ENCODE peak calls at places on chromosome 15, in nine cellular contexts. S is CD8-positive, alpha-beta T cell; J is MM.1S; O is endothelial cell of umbilical vein; G is transverse colon; K is CD4-positive, alpha-beta T cell; Q is sigmoid colon; C is psoas muscle; M is SJSA1. L is an unnamed sample. For H3K9me3, the result is how much of the 10 kb centered on the place peaks cover.

GRCh38 chr15:70356919-70357318 is 259.2 kb upstream of the TLE3 start:
- DNase-seq in S (no peak), J (no peak), O (no peak), G (no peak), K (no peak), Q (no peak), C (no peak), M (no peak), L (no peak)

GRCh38 chr15:77060560-77060959 is 10.3 kb downstream of the TSPAN3 start:
- DNase-seq in S (no peak), J (peak), O (peak), G (no peak), K (no peak), Q (no peak), C (no peak), M (no peak), L (no peak)

GRCh38 chr15:34582461-34583357 is 742 bp downstream of the GOLGA8B start:
- DNase-seq in S (peak), J (peak), O (peak), G (peak), K (peak), Q (no peak), C (peak), M (peak), L (peak)

GRCh38 chr15:48340111-48340510 is 8.9 kb downstream of the DUT start:
- DNase-seq in S (no peak), J (no peak), O (no peak), G (no peak), K (no peak), Q (no peak), C (no peak), M (no peak), L (no peak)

GRCh38 chr15:90884719-90885431 is 571 bp downstream of the FES start:
- DNase-seq in S (no peak), J (no peak), O (peak), G (no peak), K (no peak), Q (no peak), C (no peak), M (no peak), L (no peak)

GRCh38 chr15:41656188-41656587 is 4.0 kb upstream of the MGA start:
- DNase-seq in S (no peak), J (no peak), O (no peak), G (no peak), K (no peak), Q (no peak), C (no peak), M (peak), L (no peak)

GRCh38 chr15:39466428-39466827 is 114.5 kb upstream of the THBS1 start:
- DNase-seq in S (no peak), J (no peak), O (no peak), G (peak), K (no peak), Q (peak), C (peak), M (no peak), L (no peak)

GRCh38 chr15:62886431-62887071 is 156.0 kb upstream of the TPM1 start:
- DNase-seq in S (no peak), J (no peak), O (peak), G (no peak), K (no peak), Q (no peak), C (no peak), M (peak), L (no peak)

GRCh38 chr15:37009288-37009687 is 91.1 kb downstream of the MEIS2 start:
- DNase-seq in S (no peak), J (no peak), O (no peak), G (no peak), K (no peak), Q (no peak), C (no peak), M (no peak), L (no peak)

GRCh38 chr15:46644493-46645481 is 1010.0 kb downstream of the SQOR start:
- DNase-seq in S (no peak), J (peak), O (no peak), G (no peak), K (no peak), Q (no peak), C (no peak), M (no peak), L (no peak)

GRCh38 chr15:72809329-72809728 is 25.8 kb upstream of the ADPGK start:
- DNase-seq in S (peak), J (no peak), O (no peak), G (no peak), K (no peak), Q (no peak), C (no peak), M (no peak), L (no peak)

GRCh38 chr15:99085413-99086326 is 19.2 kb upstream of the SYNM start:
- DNase-seq in S (no peak), J (no peak), O (no peak), G (no peak), K (no peak), Q (no peak), C (no peak), M (no peak), L (no peak)

GRCh38 chr15:48279608-48280007 is 51.6 kb upstream of the DUT start:
- DNase-seq in S (no peak), J (no peak), O (no peak), G (no peak), K (no peak), Q (no peak), C (no peak), M (no peak), L (no peak)

GRCh38 chr15:41241251-41241964 is 10.3 kb downstream of the CHP1 start:
- DNase-seq in S (no peak), J (no peak), O (peak), G (peak), K (no peak), Q (no peak), C (no peak), M (no peak), L (no peak)

GRCh38 chr15:52636459-52636858 is 42.7 kb downstream of the ATOSA start:
- DNase-seq in S (no peak), J (no peak), O (no peak), G (no peak), K (no peak), Q (no peak), C (no peak), M (no peak), L (no peak)

GRCh38 chr15:55552461-55552860 is 35.7 kb downstream of the PYGO1 start:
- DNase-seq in S (no peak), J (no peak), O (no peak), G (no peak), K (no peak), Q (no peak), C (no peak), M (no peak), L (no peak)

GRCh38 chr15:99485153-99485947 is 80.4 kb upstream of the MEF2A start:
- DNase-seq in S (no peak), J (no peak), O (no peak), G (no peak), K (no peak), Q (peak), C (no peak), M (no peak), L (no peak)

GRCh38 chr15:46580487-46580886 is 945.7 kb downstream of the SQOR start:
- DNase-seq in S (no peak), J (no peak), O (no peak), G (no peak), K (no peak), Q (no peak), C (no peak), M (no peak), L (no peak)

GRCh38 chr15:73807865-73808264 is 54.7 kb upstream of the INSYN1 start:
- DNase-seq in S (no peak), J (no peak), O (no peak), G (no peak), K (no peak), Q (no peak), C (no peak), M (no peak), L (no peak)

GRCh38 chr15:92879949-92880725 is 20.0 kb upstream of the CHD2 start:
- DNase-seq in S (peak), J (no peak), O (no peak), G (no peak), K (no peak), Q (no peak), C (no peak), M (no peak), L (peak)

DNA sequence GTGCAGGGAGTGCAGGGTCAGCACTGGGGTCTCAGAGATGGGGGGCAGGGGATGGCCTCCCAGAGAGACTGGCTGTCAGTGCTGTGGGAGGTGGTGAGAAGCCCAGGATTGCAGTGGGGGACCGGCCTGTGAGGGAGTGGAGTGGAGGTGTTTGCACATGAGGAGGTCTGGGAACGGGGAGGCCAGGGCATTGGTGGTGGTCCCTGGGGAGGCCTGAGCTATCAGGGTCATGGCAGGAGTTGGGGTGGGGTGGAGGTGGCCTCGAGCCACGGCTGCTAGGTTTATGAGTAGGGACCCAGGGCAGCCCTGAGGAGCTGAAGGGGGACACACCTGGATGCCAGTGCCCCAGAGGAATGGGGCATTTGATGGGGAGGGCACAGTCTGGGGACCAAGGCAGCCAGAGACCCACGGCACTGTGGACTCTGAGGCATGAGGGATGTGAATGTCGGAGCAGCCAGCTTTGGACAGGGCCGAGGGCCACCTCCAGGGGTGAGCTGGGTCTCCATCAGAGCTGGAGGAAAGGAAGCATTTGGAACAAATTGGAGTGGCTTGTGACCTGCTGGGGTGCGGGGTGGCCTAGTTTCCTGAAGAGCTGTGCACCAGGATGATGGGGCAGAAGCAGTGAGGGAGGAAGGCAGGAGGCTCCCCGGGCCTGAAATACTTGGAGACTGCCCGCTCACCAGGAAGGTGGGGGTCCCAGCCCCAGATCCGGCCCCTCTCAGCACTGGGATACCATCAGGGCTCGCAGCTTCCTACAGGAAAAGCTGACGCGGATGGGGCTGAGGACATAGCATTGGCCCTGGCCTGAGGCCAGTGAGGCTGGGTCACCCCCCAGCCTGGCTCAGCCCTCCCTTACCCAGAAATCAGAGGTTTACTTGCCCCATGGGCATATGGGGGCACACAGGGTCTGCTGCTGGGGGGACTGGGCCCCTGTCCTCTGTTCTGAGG is 9.5 kb upstream of the CSPG4 start:
- DNase-seq in S (no peak), J (no peak), O (no peak), G (no peak), K (no peak), Q (peak), C (no peak), M (no peak), L (no peak)
- H3K27ac ChIP-seq in S (no peak), J (no peak), O (no peak), G (peak), K (no peak), Q (peak), C (no peak), M (no peak), L (no peak)

GRCh38 chr15:25183581-25184330 is 229.0 kb downstream of the SNRPN start:
- DNase-seq in S (peak), J (no peak), O (no peak), G (no peak), K (no peak), Q (peak), C (peak), M (no peak), L (no peak)

GRCh38 chr15:25182736-25183445 is 228.1 kb downstream of the SNRPN start:
- DNase-seq in S (peak), J (no peak), O (no peak), G (no peak), K (no peak), Q (peak), C (peak), M (no peak), L (no peak)

GRCh38 chr15:25180606-25181289 is 226.0 kb downstream of the SNRPN start:
- DNase-seq in S (no peak), J (no peak), O (no peak), G (peak), K (no peak), Q (peak), C (peak), M (no peak), L (no peak)

GRCh38 chr15:25181290-25182097 is 226.7 kb downstream of the SNRPN start:
- DNase-seq in S (no peak), J (no peak), O (no peak), G (peak), K (no peak), Q (peak), C (peak), M (no peak), L (no peak)

DNA sequence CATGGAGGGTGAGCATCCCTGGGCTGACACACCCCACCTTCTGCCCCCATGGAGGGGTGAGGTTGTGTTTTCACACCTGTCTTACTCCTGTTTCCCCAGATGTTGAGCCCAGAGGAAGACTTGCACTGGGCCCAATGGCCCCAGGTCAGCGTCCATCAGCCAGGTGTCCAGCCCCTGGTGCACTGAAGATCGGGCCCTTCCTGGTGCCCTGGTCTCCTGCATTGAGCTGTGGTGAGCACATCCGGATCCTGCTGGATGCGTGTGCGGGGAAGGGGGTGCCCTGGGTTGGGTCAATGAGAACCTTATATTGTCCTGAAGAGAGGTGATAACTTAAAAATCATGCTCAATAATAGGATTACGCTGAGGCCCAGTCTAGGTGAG is 227.3 kb downstream of the SNRPN start:
- DNase-seq in S (no peak), J (no peak), O (no peak), G (no peak), K (no peak), Q (peak), C (peak), M (no peak), L (no peak)
- H3K9me3 ChIP-seq in S (under half), J (under half), O (under half), G (under half), K (under half), Q (under half), C (under half), M (under half), L (under half)

GRCh38 chr15:56752986-56753385 is 19.7 kb upstream of the ZNF280D start:
- DNase-seq in S (no peak), J (no peak), O (no peak), G (no peak), K (no peak), Q (no peak), C (no peak), M (no peak), L (no peak)
- H3K27ac ChIP-seq in S (no peak), J (no peak), O (no peak), G (no peak), K (no peak), Q (no peak), C (no peak), M (no peak), L (no peak)

GRCh38 chr15:25087137-25087536 is 132.3 kb downstream of the SNRPN start:
- DNase-seq in S (no peak), J (no peak), O (no peak), G (no peak), K (no peak), Q (no peak), C (no peak), M (no peak), L (no peak)
- H3K9me3 ChIP-seq in S (half or more), J (under half), O (under half), G (half or more), K (half or more), Q (half or more), C (half or more), M (under half), L (half or more)

GRCh38 chr15:64923546-64923945 is 11.8 kb downstream of the ANKDD1A start:
- DNase-seq in S (no peak), J (no peak), O (no peak), G (no peak), K (no peak), Q (no peak), C (no peak), M (no peak), L (no peak)

GRCh38 chr15:64919721-64920120 is 8.0 kb downstream of the ANKDD1A start:
- DNase-seq in S (no peak), J (no peak), O (no peak), G (no peak), K (no peak), Q (no peak), C (no peak), M (no peak), L (no peak)

GRCh38 chr15:64925335-64926330 is 13.9 kb downstream of the ANKDD1A start:
- DNase-seq in S (no peak), J (no peak), O (no peak), G (no peak), K (no peak), Q (no peak), C (no peak), M (no peak), L (no peak)

GRCh38 chr15:64917211-64917610 is 5.5 kb downstream of the ANKDD1A start:
- DNase-seq in S (no peak), J (no peak), O (no peak), G (no peak), K (no peak), Q (no peak), C (no peak), M (no peak), L (no peak)

GRCh38 chr15:64921711-64922110 is 10.0 kb downstream of the ANKDD1A start:
- DNase-seq in S (no peak), J (no peak), O (no peak), G (no peak), K (no peak), Q (no peak), C (no peak), M (no peak), L (no peak)
- H3K27ac ChIP-seq in S (no peak), J (no peak), O (no peak), G (no peak), K (no peak), Q (no peak), C (no peak), M (no peak), L (no peak)

GRCh38 chr15:20361091-20361490 is 180.5 kb downstream of the GOLGA6L6 start:
- DNase-seq in S (no peak), J (no peak), O (no peak), G (no peak), K (no peak), Q (no peak), C (no peak), M (no peak), L (no peak)
- H3K9me3 ChIP-seq in S (under half), J (under half), O (under half), G (under half), K (under half), Q (under half), C (under half), M (under half), L (under half)

GRCh38 chr15:81188354-81188753 is 8.3 kb upstream of the IL16 start:
- DNase-seq in S (no peak), J (no peak), O (no peak), G (no peak), K (no peak), Q (no peak), C (no peak), M (no peak), L (no peak)
- H3K27ac ChIP-seq in S (no peak), J (no peak), O (no peak), G (no peak), K (no peak), Q (peak), C (no peak), M (no peak), L (no peak)

L was measured in CD8-positive, alpha-beta memory T cell.